ENCODE peak calls at places on chromosomes 16 and 17, in six cellular contexts. One of them, this sample, is unnamed.

GRCh38 chr16:7566360-7566759 is 233.7 kb downstream of the RBFOX1 start:
- DNase-seq in HFFc6: no peak
- DNase-seq in cardiac fibroblast: no peak
- DNase-seq in AG08395: no peak
- DNase-seq in activated CD4-positive, CD25-positive, alpha-beta regulatory T cell: no peak
- DNase-seq in substantia nigra: no peak
- DNase-seq in this sample: no peak

GRCh38 chr16:69201787-69202186 is 14.8 kb downstream of the SNTB2 start:
- DNase-seq in HFFc6: no peak
- DNase-seq in activated CD4-positive, CD25-positive, alpha-beta regulatory T cell: no peak
- DNase-seq in substantia nigra: no peak
- DNase-seq in cardiac fibroblast: no peak
- DNase-seq in AG08395: no peak
- DNase-seq in this sample: no peak

GRCh38 chr16:73329363-73330306 is 281.7 kb upstream of the ZFHX3 start:
- DNase-seq in substantia nigra: peak
- DNase-seq in AG08395: no peak
- DNase-seq in activated CD4-positive, CD25-positive, alpha-beta regulatory T cell: no peak
- DNase-seq in HFFc6: no peak
- DNase-seq in cardiac fibroblast: no peak
- DNase-seq in this sample: no peak

GRCh38 chr17:17724307-17724921 is 43.2 kb downstream of the RAI1 start:
- DNase-seq in cardiac fibroblast: peak
- DNase-seq in substantia nigra: no peak
- DNase-seq in activated CD4-positive, CD25-positive, alpha-beta regulatory T cell: no peak
- DNase-seq in AG08395: peak
- DNase-seq in HFFc6: no peak
- DNase-seq in this sample: peak

GRCh38 chr16:1054660-1055556 is 17.6 kb upstream of the SSTR5 start:
- DNase-seq in substantia nigra: peak
- DNase-seq in AG08395: peak
- DNase-seq in HFFc6: no peak
- DNase-seq in activated CD4-positive, CD25-positive, alpha-beta regulatory T cell: no peak
- DNase-seq in cardiac fibroblast: peak
- DNase-seq in this sample: peak

GRCh38 chr17:65593870-65594584 is 32.6 kb upstream of the AXIN2 start:
- DNase-seq in AG08395: peak
- DNase-seq in activated CD4-positive, CD25-positive, alpha-beta regulatory T cell: no peak
- DNase-seq in substantia nigra: no peak
- DNase-seq in cardiac fibroblast: peak
- DNase-seq in HFFc6: no peak
- DNase-seq in this sample: no peak

GRCh38 chr16:53007095-53007494 is 45.6 kb downstream of the CHD9NB start:
- DNase-seq in activated CD4-positive, CD25-positive, alpha-beta regulatory T cell: no peak
- DNase-seq in AG08395: no peak
- DNase-seq in cardiac fibroblast: no peak
- DNase-seq in HFFc6: no peak
- DNase-seq in substantia nigra: no peak
- DNase-seq in this sample: no peak

GRCh38 chr17:69523252-69523861 is 108.9 kb downstream of the MAP2K6 start:
- DNase-seq in substantia nigra: peak
- DNase-seq in AG08395: peak
- DNase-seq in cardiac fibroblast: peak
- DNase-seq in HFFc6: peak
- DNase-seq in activated CD4-positive, CD25-positive, alpha-beta regulatory T cell: no peak
- DNase-seq in this sample: peak

GRCh38 chr17:65876985-65877384 is 314.9 kb downstream of the CEP112 start:
- DNase-seq in activated CD4-positive, CD25-positive, alpha-beta regulatory T cell: no peak
- DNase-seq in HFFc6: no peak
- DNase-seq in cardiac fibroblast: no peak
- DNase-seq in substantia nigra: no peak
- DNase-seq in AG08395: no peak
- DNase-seq in this sample: no peak

GRCh38 chr17:51764387-51764971 is 394.0 kb downstream of the CA10 start:
- DNase-seq in activated CD4-positive, CD25-positive, alpha-beta regulatory T cell: no peak
- DNase-seq in HFFc6: peak
- DNase-seq in cardiac fibroblast: peak
- DNase-seq in substantia nigra: peak
- DNase-seq in AG08395: peak
- DNase-seq in this sample: peak

GRCh38 chr17:81329279-81329926 is 34.3 kb upstream of the SLC38A10 start:
- DNase-seq in cardiac fibroblast: peak
- DNase-seq in activated CD4-positive, CD25-positive, alpha-beta regulatory T cell: no peak
- DNase-seq in HFFc6: peak
- DNase-seq in substantia nigra: no peak
- DNase-seq in AG08395: peak
- DNase-seq in this sample: peak

GRCh38 chr16:79728048-79728922 is 127.7 kb upstream of the MAF start:
- DNase-seq in activated CD4-positive, CD25-positive, alpha-beta regulatory T cell: no peak
- DNase-seq in HFFc6: no peak
- DNase-seq in AG08395: no peak
- DNase-seq in substantia nigra: no peak
- DNase-seq in cardiac fibroblast: peak
- DNase-seq in this sample: no peak

GRCh38 chr17:45934044-45934979 is 40.0 kb downstream of the MAPT start:
- DNase-seq in HFFc6: no peak
- DNase-seq in activated CD4-positive, CD25-positive, alpha-beta regulatory T cell: no peak
- DNase-seq in AG08395: no peak
- DNase-seq in substantia nigra: no peak
- DNase-seq in cardiac fibroblast: no peak
- DNase-seq in this sample: no peak

GRCh38 chr16:7246578-7246977 is 86.1 kb upstream of the RBFOX1 start:
- DNase-seq in substantia nigra: no peak
- DNase-seq in AG08395: no peak
- DNase-seq in activated CD4-positive, CD25-positive, alpha-beta regulatory T cell: no peak
- DNase-seq in cardiac fibroblast: no peak
- DNase-seq in HFFc6: no peak
- DNase-seq in this sample: no peak

GRCh38 chr17:2068101-2068518 is 13.2 kb downstream of the HIC1 start:
- DNase-seq in AG08395: peak
- DNase-seq in activated CD4-positive, CD25-positive, alpha-beta regulatory T cell: no peak
- DNase-seq in cardiac fibroblast: peak
- DNase-seq in substantia nigra: no peak
- DNase-seq in HFFc6: peak
- DNase-seq in this sample: no peak

GRCh38 chr17:45319239-45319703 is 2.5 kb upstream of the MAP3K14 start:
- DNase-seq in substantia nigra: no peak
- DNase-seq in HFFc6: peak
- DNase-seq in cardiac fibroblast: no peak
- DNase-seq in AG08395: no peak
- DNase-seq in activated CD4-positive, CD25-positive, alpha-beta regulatory T cell: no peak
- DNase-seq in this sample: peak

GRCh38 chr16:11603331-11603750 is 16.6 kb upstream of the LITAF start:
- DNase-seq in activated CD4-positive, CD25-positive, alpha-beta regulatory T cell: no peak
- DNase-seq in AG08395: no peak
- DNase-seq in cardiac fibroblast: peak
- DNase-seq in substantia nigra: no peak
- DNase-seq in HFFc6: no peak
- DNase-seq in this sample: no peak

GRCh38 chr17:6831662-6832263 is at the start of gene TEKT1:
- DNase-seq in HFFc6: peak
- DNase-seq in cardiac fibroblast: peak
- DNase-seq in AG08395: peak
- DNase-seq in substantia nigra: peak
- DNase-seq in activated CD4-positive, CD25-positive, alpha-beta regulatory T cell: peak
- DNase-seq in this sample: no peak

GRCh38 chr17:530851-531250 is 178.2 kb upstream of the RPH3AL start:
- DNase-seq in AG08395: no peak
- DNase-seq in substantia nigra: no peak
- DNase-seq in HFFc6: no peak
- DNase-seq in cardiac fibroblast: no peak
- DNase-seq in activated CD4-positive, CD25-positive, alpha-beta regulatory T cell: no peak
- DNase-seq in this sample: no peak

GRCh38 chr17:59853168-59853918 is 39.4 kb downstream of the TUBD1 start:
- DNase-seq in AG08395: no peak
- DNase-seq in HFFc6: peak
- DNase-seq in cardiac fibroblast: peak
- DNase-seq in activated CD4-positive, CD25-positive, alpha-beta regulatory T cell: peak
- DNase-seq in substantia nigra: no peak
- DNase-seq in this sample: peak

GRCh38 chr16:88373927-88374492 is 8.7 kb upstream of the ZNF469 start:
- DNase-seq in AG08395: no peak
- DNase-seq in activated CD4-positive, CD25-positive, alpha-beta regulatory T cell: no peak
- DNase-seq in substantia nigra: no peak
- DNase-seq in cardiac fibroblast: no peak
- DNase-seq in HFFc6: no peak
- DNase-seq in this sample: no peak

GRCh38 chr16:71610936-71611871 is 14.8 kb upstream of the MARVELD3 start:
- DNase-seq in activated CD4-positive, CD25-positive, alpha-beta regulatory T cell: peak
- DNase-seq in substantia nigra: peak
- DNase-seq in HFFc6: peak
- DNase-seq in cardiac fibroblast: peak
- DNase-seq in AG08395: peak
- DNase-seq in this sample: peak

GRCh38 chr16:58409316-58409973 is 17.2 kb downstream of the GINS3 start:
- DNase-seq in AG08395: peak
- DNase-seq in activated CD4-positive, CD25-positive, alpha-beta regulatory T cell: no peak
- DNase-seq in substantia nigra: no peak
- DNase-seq in cardiac fibroblast: peak
- DNase-seq in HFFc6: peak
- DNase-seq in this sample: no peak

GRCh38 chr16:22297871-22298733 is 893 bp downstream of the POLR3E start:
- DNase-seq in activated CD4-positive, CD25-positive, alpha-beta regulatory T cell: peak
- DNase-seq in cardiac fibroblast: peak
- DNase-seq in substantia nigra: peak
- DNase-seq in HFFc6: peak
- DNase-seq in AG08395: peak
- DNase-seq in this sample: peak

GRCh38 chr16:56897026-56897799 is 32.2 kb downstream of the SLC12A3 start:
- DNase-seq in activated CD4-positive, CD25-positive, alpha-beta regulatory T cell: no peak
- DNase-seq in HFFc6: no peak
- DNase-seq in cardiac fibroblast: no peak
- DNase-seq in AG08395: no peak
- DNase-seq in substantia nigra: no peak
- DNase-seq in this sample: no peak

GRCh38 chr17:41583137-41584127 is 3.3 kb downstream of the KRT14 start:
- DNase-seq in activated CD4-positive, CD25-positive, alpha-beta regulatory T cell: no peak
- DNase-seq in HFFc6: no peak
- DNase-seq in cardiac fibroblast: no peak
- DNase-seq in substantia nigra: no peak
- DNase-seq in AG08395: no peak
- DNase-seq in this sample: no peak

GRCh38 chr17:35614835-35615234 is 27.7 kb downstream of the AP2B1 start:
- DNase-seq in cardiac fibroblast: no peak
- DNase-seq in AG08395: no peak
- DNase-seq in HFFc6: no peak
- DNase-seq in activated CD4-positive, CD25-positive, alpha-beta regulatory T cell: no peak
- DNase-seq in substantia nigra: no peak
- DNase-seq in this sample: no peak

GRCh38 chr17:8275421-8276290 is 12.8 kb upstream of the RANGRF start:
- DNase-seq in AG08395: no peak
- DNase-seq in cardiac fibroblast: no peak
- DNase-seq in activated CD4-positive, CD25-positive, alpha-beta regulatory T cell: no peak
- DNase-seq in substantia nigra: no peak
- DNase-seq in HFFc6: no peak
- DNase-seq in this sample: no peak

GRCh38 chr16:4511441-4512082 is 27.0 kb downstream of the CDIP1 start:
- DNase-seq in AG08395: peak
- DNase-seq in HFFc6: peak
- DNase-seq in cardiac fibroblast: peak
- DNase-seq in substantia nigra: no peak
- DNase-seq in activated CD4-positive, CD25-positive, alpha-beta regulatory T cell: no peak
- DNase-seq in this sample: peak

GRCh38 chr16:67406628-67407027 is 9.6 kb downstream of the ZDHHC1 start:
- DNase-seq in cardiac fibroblast: peak
- DNase-seq in AG08395: peak
- DNase-seq in substantia nigra: no peak
- DNase-seq in activated CD4-positive, CD25-positive, alpha-beta regulatory T cell: no peak
- DNase-seq in HFFc6: peak
- DNase-seq in this sample: peak

GRCh38 chr17:77804796-77805426 is 153.6 kb upstream of the TNRC6C start:
- DNase-seq in activated CD4-positive, CD25-positive, alpha-beta regulatory T cell: no peak
- DNase-seq in cardiac fibroblast: no peak
- DNase-seq in AG08395: no peak
- DNase-seq in HFFc6: no peak
- DNase-seq in substantia nigra: no peak
- DNase-seq in this sample: no peak

GRCh38 chr16:28538733-28539596 is at the start of gene NUPR1:
- DNase-seq in HFFc6: peak
- DNase-seq in activated CD4-positive, CD25-positive, alpha-beta regulatory T cell: no peak
- DNase-seq in substantia nigra: peak
- DNase-seq in cardiac fibroblast: peak
- DNase-seq in AG08395: peak
- DNase-seq in this sample: peak

GRCh38 chr16:77877712-77878111 is 89.3 kb downstream of the VAT1L start:
- DNase-seq in activated CD4-positive, CD25-positive, alpha-beta regulatory T cell: no peak
- DNase-seq in AG08395: peak
- DNase-seq in substantia nigra: no peak
- DNase-seq in HFFc6: no peak
- DNase-seq in cardiac fibroblast: peak
- DNase-seq in this sample: peak